ENCODE peak calls at places on chromosome 18, in six cellular contexts. One of them, this sample, is unnamed.

GRCh38 chr18:41992698-41993097 is 37.7 kb downstream of the PIK3C3 start:
- ATAC-seq in K562: no peak
- ATAC-seq in GM12878: peak
- ATAC-seq in HepG2: no peak
- ATAC-seq in A549: no peak
- ATAC-seq in upper lobe of left lung: no peak
- ATAC-seq in this sample: no peak

GRCh38 chr18:79496237-79496977 is 100.7 kb downstream of the NFATC1 start:
- ATAC-seq in HepG2: no peak
- ATAC-seq in upper lobe of left lung: no peak
- ATAC-seq in A549: no peak
- ATAC-seq in K562: no peak
- ATAC-seq in GM12878: no peak
- ATAC-seq in this sample: peak

GRCh38 chr18:26648509-26649192 is 100.3 kb upstream of the KCTD1 start:
- ATAC-seq in A549: no peak
- ATAC-seq in GM12878: peak
- ATAC-seq in K562: no peak
- ATAC-seq in HepG2: no peak
- ATAC-seq in upper lobe of left lung: no peak
- ATAC-seq in this sample: no peak

GRCh38 chr18:24051256-24051947 is 36.8 kb downstream of the TTC39C start:
- ATAC-seq in GM12878: peak
- ATAC-seq in upper lobe of left lung: no peak
- ATAC-seq in K562: no peak
- ATAC-seq in HepG2: peak
- ATAC-seq in A549: peak
- ATAC-seq in this sample: no peak

GRCh38 chr18:2985628-2986027 is 27.3 kb downstream of the LPIN2 start:
- ATAC-seq in upper lobe of left lung: no peak
- ATAC-seq in GM12878: peak
- ATAC-seq in K562: peak
- ATAC-seq in HepG2: no peak
- ATAC-seq in A549: no peak
- ATAC-seq in this sample: no peak

GRCh38 chr18:6879508-6880195 is 150.1 kb downstream of the ARHGAP28 start:
- ATAC-seq in A549: no peak
- ATAC-seq in K562: peak
- ATAC-seq in HepG2: no peak
- ATAC-seq in GM12878: no peak
- ATAC-seq in upper lobe of left lung: no peak
- ATAC-seq in this sample: no peak

GRCh38 chr18:61833387-61833786 is 59.4 kb downstream of the RNF152 start:
- ATAC-seq in A549: no peak
- ATAC-seq in HepG2: no peak
- ATAC-seq in K562: no peak
- ATAC-seq in GM12878: no peak
- ATAC-seq in upper lobe of left lung: no peak
- ATAC-seq in this sample: no peak

GRCh38 chr18:77068321-77068841 is 64.2 kb downstream of the MBP start:
- ATAC-seq in upper lobe of left lung: no peak
- ATAC-seq in A549: no peak
- ATAC-seq in K562: no peak
- ATAC-seq in GM12878: peak
- ATAC-seq in HepG2: no peak
- ATAC-seq in this sample: no peak

GRCh38 chr18:57107141-57107832 is 39.6 kb upstream of the BOD1L2 start:
- ATAC-seq in upper lobe of left lung: no peak
- ATAC-seq in HepG2: no peak
- ATAC-seq in K562: no peak
- ATAC-seq in A549: no peak
- ATAC-seq in GM12878: peak
- ATAC-seq in this sample: no peak

GRCh38 chr18:54358495-54358793 is 738 bp downstream of the C18orf54 start:
- ATAC-seq in A549: no peak
- ATAC-seq in GM12878: peak
- ATAC-seq in K562: peak
- ATAC-seq in upper lobe of left lung: no peak
- ATAC-seq in HepG2: peak
- ATAC-seq in this sample: peak

GRCh38 chr18:13222371-13223281 is 4.1 kb downstream of the LDLRAD4 start:
- ATAC-seq in A549: no peak
- ATAC-seq in HepG2: peak
- ATAC-seq in upper lobe of left lung: peak
- ATAC-seq in K562: no peak
- ATAC-seq in GM12878: no peak
- ATAC-seq in this sample: peak

GRCh38 chr18:45657357-45658335 is 42.4 kb downstream of the SLC14A2 start:
- ATAC-seq in HepG2: no peak
- ATAC-seq in A549: no peak
- ATAC-seq in GM12878: no peak
- ATAC-seq in K562: no peak
- ATAC-seq in upper lobe of left lung: no peak
- ATAC-seq in this sample: no peak

GRCh38 chr18:8798996-8799395 is 93.6 kb downstream of the MTCL1 start:
- ATAC-seq in upper lobe of left lung: no peak
- ATAC-seq in HepG2: no peak
- ATAC-seq in A549: no peak
- ATAC-seq in K562: peak
- ATAC-seq in GM12878: no peak
- ATAC-seq in this sample: no peak

GRCh38 chr18:47975105-47975504 is 44.6 kb upstream of the SMAD2 start:
- ATAC-seq in HepG2: no peak
- ATAC-seq in upper lobe of left lung: no peak
- ATAC-seq in K562: no peak
- ATAC-seq in GM12878: no peak
- ATAC-seq in A549: no peak
- ATAC-seq in this sample: no peak

GRCh38 chr18:53838796-53839195 is 385.7 kb downstream of the MBD2 start:
- ATAC-seq in HepG2: no peak
- ATAC-seq in GM12878: no peak
- ATAC-seq in upper lobe of left lung: no peak
- ATAC-seq in A549: no peak
- ATAC-seq in K562: no peak
- ATAC-seq in this sample: no peak

GRCh38 chr18:3495691-3496090 is 45.7 kb downstream of the TGIF1 start:
- ATAC-seq in upper lobe of left lung: no peak
- ATAC-seq in GM12878: peak
- ATAC-seq in HepG2: no peak
- ATAC-seq in A549: no peak
- ATAC-seq in K562: no peak
- ATAC-seq in this sample: no peak

GRCh38 chr18:5475252-5475651 is 68.5 kb downstream of the EPB41L3 start:
- ATAC-seq in A549: no peak
- ATAC-seq in HepG2: no peak
- ATAC-seq in upper lobe of left lung: peak
- ATAC-seq in GM12878: no peak
- ATAC-seq in K562: no peak
- ATAC-seq in this sample: peak

GRCh38 chr18:14976736-14977430 is 228.9 kb downstream of the ANKRD30B start:
- ATAC-seq in A549: no peak
- ATAC-seq in GM12878: no peak
- ATAC-seq in HepG2: peak
- ATAC-seq in upper lobe of left lung: no peak
- ATAC-seq in K562: no peak
- ATAC-seq in this sample: no peak

GRCh38 chr18:80166725-80167124 is 57.7 kb downstream of the ADNP2 start:
- ATAC-seq in K562: no peak
- ATAC-seq in A549: no peak
- ATAC-seq in upper lobe of left lung: no peak
- ATAC-seq in HepG2: no peak
- ATAC-seq in GM12878: no peak
- ATAC-seq in this sample: no peak

GRCh38 chr18:32888311-32888710 is 115.5 kb upstream of the KLHL14 start:
- ATAC-seq in upper lobe of left lung: no peak
- ATAC-seq in K562: no peak
- ATAC-seq in HepG2: no peak
- ATAC-seq in A549: no peak
- ATAC-seq in GM12878: no peak
- ATAC-seq in this sample: no peak

GRCh38 chr18:32891797-32892196 is 119.0 kb upstream of the KLHL14 start:
- ATAC-seq in HepG2: peak
- ATAC-seq in upper lobe of left lung: no peak
- ATAC-seq in A549: no peak
- ATAC-seq in GM12878: no peak
- ATAC-seq in K562: no peak
- ATAC-seq in this sample: no peak

GRCh38 chr18:32889620-32890593 is 117.1 kb upstream of the KLHL14 start:
- ATAC-seq in GM12878: no peak
- ATAC-seq in upper lobe of left lung: no peak
- ATAC-seq in HepG2: no peak
- ATAC-seq in A549: no peak
- ATAC-seq in K562: no peak
- ATAC-seq in this sample: no peak

GRCh38 chr18:32893915-32894314 is 121.1 kb upstream of the KLHL14 start:
- ATAC-seq in GM12878: no peak
- ATAC-seq in HepG2: peak
- ATAC-seq in A549: peak
- ATAC-seq in upper lobe of left lung: no peak
- ATAC-seq in K562: no peak
- ATAC-seq in this sample: no peak

GRCh38 chr18:32891130-32891529 is 118.3 kb upstream of the KLHL14 start:
- ATAC-seq in A549: no peak
- ATAC-seq in K562: no peak
- ATAC-seq in GM12878: no peak
- ATAC-seq in upper lobe of left lung: no peak
- ATAC-seq in HepG2: no peak
- ATAC-seq in this sample: no peak
- H3K4me3 ChIP-seq in A549: no peak
- H3K4me3 ChIP-seq in K562: no peak
- H3K4me3 ChIP-seq in GM12878: no peak
- H3K4me3 ChIP-seq in upper lobe of left lung: no peak
- H3K4me3 ChIP-seq in HepG2: no peak
- H3K4me3 ChIP-seq in this sample: no peak

GRCh38 chr18:50973367-50974126 is 5.7 kb downstream of the ELAC1 start:
- ATAC-seq in A549: peak
- ATAC-seq in K562: no peak
- ATAC-seq in GM12878: peak
- ATAC-seq in upper lobe of left lung: no peak
- ATAC-seq in HepG2: peak
- ATAC-seq in this sample: no peak

GRCh38 chr18:50967714-50968661 is at the start of gene ELAC1:
- ATAC-seq in HepG2: peak
- ATAC-seq in A549: peak
- ATAC-seq in GM12878: peak
- ATAC-seq in K562: peak
- ATAC-seq in upper lobe of left lung: peak
- ATAC-seq in this sample: peak

GRCh38 chr18:50970006-50970405 is 2.2 kb downstream of the ELAC1 start:
- ATAC-seq in GM12878: no peak
- ATAC-seq in A549: no peak
- ATAC-seq in K562: no peak
- ATAC-seq in HepG2: no peak
- ATAC-seq in upper lobe of left lung: no peak
- ATAC-seq in this sample: no peak

GRCh38 chr18:50969448-50969847 is 1.6 kb downstream of the ELAC1 start:
- ATAC-seq in upper lobe of left lung: no peak
- ATAC-seq in K562: no peak
- ATAC-seq in A549: no peak
- ATAC-seq in GM12878: no peak
- ATAC-seq in HepG2: no peak
- ATAC-seq in this sample: no peak
- TF ChIP-seq EP300 in upper lobe of left lung: no peak
- TF ChIP-seq EP300 in K562: no peak
- TF ChIP-seq EP300 in A549: no peak
- TF ChIP-seq EP300 in GM12878: no peak
- TF ChIP-seq EP300 in HepG2: no peak
- TF ChIP-seq EP300 in this sample: no peak

DNA sequence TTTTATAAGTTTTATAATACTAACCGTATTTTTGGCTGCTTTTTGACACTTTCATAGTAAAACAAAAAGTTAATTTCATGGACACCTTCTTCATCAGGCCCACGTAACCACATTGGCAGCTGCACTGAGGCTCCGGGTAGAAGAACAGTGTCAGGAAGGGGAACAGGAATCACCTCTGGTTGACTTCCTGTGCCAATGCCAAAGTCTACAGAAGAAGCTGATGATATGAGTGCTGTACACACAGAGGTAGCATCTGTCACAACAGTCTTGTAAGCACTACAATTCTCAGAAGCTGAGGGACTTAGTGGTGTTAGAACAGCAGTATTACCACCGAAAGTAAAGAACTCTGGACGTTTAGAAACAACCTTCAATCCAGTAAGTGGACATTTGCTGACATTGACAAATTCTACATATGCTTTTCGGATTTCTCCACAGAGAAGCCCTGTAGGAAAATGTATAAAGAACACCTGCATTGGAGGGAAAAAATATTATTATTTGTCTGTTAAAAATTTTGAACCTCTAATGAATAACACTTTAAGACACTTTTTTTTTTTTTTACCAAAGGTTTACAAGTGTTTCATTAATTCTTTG is 85.3 kb downstream of the TRAPPC8 start:
- ATAC-seq in K562: no peak
- ATAC-seq in GM12878: no peak
- ATAC-seq in upper lobe of left lung: no peak
- ATAC-seq in A549: no peak
- ATAC-seq in HepG2: no peak
- ATAC-seq in this sample: no peak
- H3K27ac ChIP-seq in K562: no peak
- H3K27ac ChIP-seq in GM12878: no peak
- H3K27ac ChIP-seq in upper lobe of left lung: no peak
- H3K27ac ChIP-seq in A549: no peak
- H3K27ac ChIP-seq in HepG2: no peak
- H3K27ac ChIP-seq in this sample: no peak

GRCh38 chr18:50578030-50578429 is 18.1 kb downstream of the MAPK4 start:
- ATAC-seq in upper lobe of left lung: no peak
- ATAC-seq in GM12878: no peak
- ATAC-seq in HepG2: no peak
- ATAC-seq in K562: no peak
- ATAC-seq in A549: no peak
- ATAC-seq in this sample: no peak

GRCh38 chr18:50582500-50582899 is 22.6 kb downstream of the MAPK4 start:
- ATAC-seq in HepG2: no peak
- ATAC-seq in upper lobe of left lung: no peak
- ATAC-seq in GM12878: no peak
- ATAC-seq in A549: no peak
- ATAC-seq in K562: no peak
- ATAC-seq in this sample: no peak

GRCh38 chr18:50579061-50579774 is 19.3 kb downstream of the MAPK4 start:
- ATAC-seq in GM12878: no peak
- ATAC-seq in A549: no peak
- ATAC-seq in HepG2: no peak
- ATAC-seq in K562: no peak
- ATAC-seq in upper lobe of left lung: peak
- ATAC-seq in this sample: no peak

GRCh38 chr18:50581517-50581916 is 21.6 kb downstream of the MAPK4 start:
- ATAC-seq in K562: no peak
- ATAC-seq in upper lobe of left lung: no peak
- ATAC-seq in GM12878: no peak
- ATAC-seq in HepG2: no peak
- ATAC-seq in A549: no peak
- ATAC-seq in this sample: no peak

DNA sequence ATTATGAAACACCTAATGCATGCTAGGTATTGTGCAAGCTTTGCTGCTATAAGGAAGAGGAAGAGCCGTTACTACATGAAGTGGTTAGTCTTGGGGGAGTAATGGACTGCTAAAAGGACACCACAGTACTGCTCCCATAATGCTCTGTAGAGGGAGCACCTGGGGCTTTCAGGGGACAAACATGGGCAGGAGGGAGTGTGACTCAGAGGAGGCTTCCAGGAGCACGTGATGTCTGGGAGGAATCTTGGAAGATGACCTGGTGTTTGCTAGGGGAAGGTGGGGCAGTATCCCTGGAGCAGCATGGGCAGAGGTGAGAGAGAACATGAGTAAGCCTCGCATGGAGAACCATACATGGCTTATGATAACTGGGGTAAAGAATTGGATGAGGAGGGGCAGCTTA is 18.8 kb downstream of the MAPK4 start:
- ATAC-seq in HepG2: no peak
- ATAC-seq in upper lobe of left lung: no peak
- ATAC-seq in K562: no peak
- ATAC-seq in GM12878: no peak
- ATAC-seq in A549: peak
- ATAC-seq in this sample: no peak
- H3K4me3 ChIP-seq in HepG2: no peak
- H3K4me3 ChIP-seq in upper lobe of left lung: no peak
- H3K4me3 ChIP-seq in K562: no peak
- H3K4me3 ChIP-seq in GM12878: no peak
- H3K4me3 ChIP-seq in A549: no peak
- H3K4me3 ChIP-seq in this sample: no peak